ENCODE peak calls at places on chromosome 6, in seven cellular contexts. One of them, this sample, is unnamed.

GRCh38 chr6:46244670-46245069 is 73.9 kb upstream of the ENPP5 start:
- DNase-seq in neuronal stem cell: no peak
- DNase-seq in naive thymus-derived CD4-positive, alpha-beta T cell: no peak
- DNase-seq in tibial nerve: no peak
- DNase-seq in Panc1: no peak
- DNase-seq in nucleus accumbens: no peak
- DNase-seq in non-pigmented ciliary epithelial cell: no peak
- DNase-seq in this sample: no peak

GRCh38 chr6:33856655-33857054 is 52.9 kb upstream of the MLN start:
- DNase-seq in neuronal stem cell: no peak
- DNase-seq in tibial nerve: no peak
- DNase-seq in naive thymus-derived CD4-positive, alpha-beta T cell: peak
- DNase-seq in non-pigmented ciliary epithelial cell: no peak
- DNase-seq in nucleus accumbens: no peak
- DNase-seq in Panc1: no peak
- DNase-seq in this sample: no peak

GRCh38 chr6:136079701-136080565 is 170.2 kb downstream of the MTFR2 start:
- DNase-seq in nucleus accumbens: no peak
- DNase-seq in naive thymus-derived CD4-positive, alpha-beta T cell: no peak
- DNase-seq in tibial nerve: no peak
- DNase-seq in Panc1: no peak
- DNase-seq in non-pigmented ciliary epithelial cell: no peak
- DNase-seq in neuronal stem cell: no peak
- DNase-seq in this sample: no peak

GRCh38 chr6:15062311-15063252 is 183.3 kb upstream of the JARID2 start:
- DNase-seq in neuronal stem cell: no peak
- DNase-seq in tibial nerve: no peak
- DNase-seq in nucleus accumbens: no peak
- DNase-seq in naive thymus-derived CD4-positive, alpha-beta T cell: no peak
- DNase-seq in Panc1: no peak
- DNase-seq in non-pigmented ciliary epithelial cell: peak
- DNase-seq in this sample: no peak

GRCh38 chr6:159170999-159171712 is 2.0 kb downstream of the FNDC1 start:
- DNase-seq in Panc1: no peak
- DNase-seq in tibial nerve: no peak
- DNase-seq in naive thymus-derived CD4-positive, alpha-beta T cell: no peak
- DNase-seq in neuronal stem cell: no peak
- DNase-seq in non-pigmented ciliary epithelial cell: peak
- DNase-seq in nucleus accumbens: no peak
- DNase-seq in this sample: no peak

GRCh38 chr6:11270030-11271027 is 37.9 kb upstream of the NEDD9 start:
- DNase-seq in neuronal stem cell: no peak
- DNase-seq in non-pigmented ciliary epithelial cell: no peak
- DNase-seq in naive thymus-derived CD4-positive, alpha-beta T cell: no peak
- DNase-seq in tibial nerve: no peak
- DNase-seq in nucleus accumbens: no peak
- DNase-seq in Panc1: no peak
- DNase-seq in this sample: no peak

GRCh38 chr6:92667843-92668242 is 751.5 kb downstream of the EPHA7 start:
- DNase-seq in tibial nerve: no peak
- DNase-seq in neuronal stem cell: no peak
- DNase-seq in nucleus accumbens: no peak
- DNase-seq in non-pigmented ciliary epithelial cell: no peak
- DNase-seq in Panc1: no peak
- DNase-seq in naive thymus-derived CD4-positive, alpha-beta T cell: no peak
- DNase-seq in this sample: no peak

GRCh38 chr6:120774275-120774674 is 560.0 kb downstream of the TBC1D32 start:
- DNase-seq in tibial nerve: no peak
- DNase-seq in neuronal stem cell: no peak
- DNase-seq in non-pigmented ciliary epithelial cell: peak
- DNase-seq in Panc1: no peak
- DNase-seq in nucleus accumbens: no peak
- DNase-seq in naive thymus-derived CD4-positive, alpha-beta T cell: no peak
- DNase-seq in this sample: no peak

GRCh38 chr6:130459316-130459715 is 93.5 kb downstream of the TMEM200A start:
- DNase-seq in neuronal stem cell: no peak
- DNase-seq in nucleus accumbens: no peak
- DNase-seq in non-pigmented ciliary epithelial cell: no peak
- DNase-seq in Panc1: no peak
- DNase-seq in naive thymus-derived CD4-positive, alpha-beta T cell: no peak
- DNase-seq in tibial nerve: no peak
- DNase-seq in this sample: no peak

GRCh38 chr6:90186637-90187361 is 109.8 kb downstream of the BACH2 start:
- DNase-seq in neuronal stem cell: no peak
- DNase-seq in tibial nerve: no peak
- DNase-seq in nucleus accumbens: no peak
- DNase-seq in Panc1: no peak
- DNase-seq in non-pigmented ciliary epithelial cell: no peak
- DNase-seq in naive thymus-derived CD4-positive, alpha-beta T cell: no peak
- DNase-seq in this sample: no peak

GRCh38 chr6:161301338-161301737 is 27.5 kb upstream of the AGPAT4 start:
- DNase-seq in naive thymus-derived CD4-positive, alpha-beta T cell: no peak
- DNase-seq in non-pigmented ciliary epithelial cell: peak
- DNase-seq in neuronal stem cell: no peak
- DNase-seq in nucleus accumbens: no peak
- DNase-seq in tibial nerve: no peak
- DNase-seq in Panc1: no peak
- DNase-seq in this sample: no peak

GRCh38 chr6:142944126-142945066 is 580 bp downstream of the HIVEP2 start:
- DNase-seq in tibial nerve: peak
- DNase-seq in neuronal stem cell: peak
- DNase-seq in naive thymus-derived CD4-positive, alpha-beta T cell: peak
- DNase-seq in Panc1: no peak
- DNase-seq in nucleus accumbens: peak
- DNase-seq in non-pigmented ciliary epithelial cell: no peak
- DNase-seq in this sample: no peak

GRCh38 chr6:129498950-129499870 is 210.8 kb downstream of the ARHGAP18 start:
- DNase-seq in Panc1: peak
- DNase-seq in non-pigmented ciliary epithelial cell: no peak
- DNase-seq in tibial nerve: no peak
- DNase-seq in neuronal stem cell: peak
- DNase-seq in naive thymus-derived CD4-positive, alpha-beta T cell: no peak
- DNase-seq in nucleus accumbens: no peak
- DNase-seq in this sample: peak

GRCh38 chr6:151196571-151196970 is 43.2 kb upstream of the AKAP12 start:
- DNase-seq in neuronal stem cell: no peak
- DNase-seq in non-pigmented ciliary epithelial cell: peak
- DNase-seq in nucleus accumbens: no peak
- DNase-seq in Panc1: no peak
- DNase-seq in naive thymus-derived CD4-positive, alpha-beta T cell: no peak
- DNase-seq in tibial nerve: peak
- DNase-seq in this sample: no peak